ENCODE peak calls at places on chromosomes 2 and 18, in ten cellular contexts. T is endothelial cell of umbilical vein, Z is lower leg skin, D is tibial nerve, S is sigmoid colon, B is breast epithelium, R is ovary, A is H1, X is thyroid gland, V is right lobe of liver. P is an unnamed sample.

GRCh38 chr2:156319811-156320490 is 12.6 kb downstream of the NR4A2 start:
- DNase-seq in D (no peak), B (no peak), Z (no peak), V (peak; percentile 79), T (no peak), X (peak; percentile 88), S (peak; percentile 69), R (peak; percentile 51), A (peak; percentile 80), P (no peak)

GRCh38 chr18:79476918-79477685 is 81.4 kb downstream of the NFATC1 start:
- DNase-seq in T (no peak), Z (no peak), X (no peak), R (peak; percentile 4), A (no peak), V (peak; percentile 3), D (no peak), B (no peak), S (peak; percentile 39), P (no peak)

GRCh38 chr2:44578401-44579135 is 216.8 kb downstream of the CAMKMT start:
- DNase-seq in A (no peak), B (no peak), T (no peak), V (no peak), Z (no peak), D (peak; percentile 6), X (no peak), S (no peak), R (no peak), P (no peak)

GRCh38 chr2:205768815-205769493 is 86.7 kb downstream of the NRP2 start:
- DNase-seq in T (peak; percentile 41), R (no peak), V (no peak), D (no peak), S (no peak), X (no peak), A (no peak), Z (no peak), B (no peak), P (no peak)

GRCh38 chr18:52903858-52904257 is 563.9 kb downstream of the DCC start:
- DNase-seq in Z (no peak), V (no peak), X (peak; percentile 35), B (no peak), R (no peak), T (no peak), D (peak; percentile 13), A (peak; percentile 73), S (no peak), P (no peak)

GRCh38 chr2:128526455-128526976 is 207.8 kb upstream of the HS6ST1 start:
- DNase-seq in V (no peak), R (no peak), T (no peak), Z (no peak), A (no peak), S (peak; percentile 32), D (no peak), B (no peak), X (no peak), P (no peak)

GRCh38 chr2:11234309-11234708 is 79.0 kb downstream of the SLC66A3 start:
- DNase-seq in R (no peak), T (peak; percentile 46), X (no peak), B (no peak), D (no peak), S (no peak), V (no peak), Z (no peak), A (no peak), P (no peak)

GRCh38 chr18:79933765-79934164 is 17.7 kb downstream of the SLC66A2 start:
- DNase-seq in A (peak; percentile 19), D (no peak), Z (no peak), T (no peak), B (peak; percentile 50), V (peak; percentile 71), R (no peak), S (peak; percentile 40), X (no peak), P (no peak)

GRCh38 chr2:98444436-98445166 is at the start of gene INPP4A:
- DNase-seq in V (peak; percentile 90), D (no peak), R (peak; percentile 82), B (peak; percentile 67), A (peak; percentile 90), S (peak; percentile 85), T (peak; percentile 81), Z (no peak), X (peak; percentile 84), P (no peak)

GRCh38 chr2:109170645-109171044 is 41.6 kb downstream of the SH3RF3 start:
- DNase-seq in T (no peak), X (no peak), V (no peak), R (no peak), D (no peak), Z (no peak), S (no peak), A (no peak), B (no peak), P (no peak)

GRCh38 chr2:109171444-109172334 is 42.7 kb downstream of the SH3RF3 start:
- DNase-seq in V (no peak), Z (peak; percentile 75), S (peak; percentile 93), T (peak; percentile 93), D (peak; percentile 69), B (no peak), X (peak; percentile 23), A (no peak), R (peak; percentile 60), P (peak; percentile 95)

GRCh38 chr2:109174214-109174613 is 45.2 kb downstream of the SH3RF3 start:
- DNase-seq in A (no peak), V (no peak), R (no peak), T (peak; percentile 52), X (no peak), S (no peak), D (no peak), B (no peak), Z (no peak), P (no peak)

GRCh38 chr2:109173311-109174171 is 44.5 kb downstream of the SH3RF3 start:
- DNase-seq in X (peak; percentile 29), B (no peak), T (peak; percentile 82), S (peak; percentile 91), Z (peak; percentile 79), V (no peak), D (peak; percentile 78), A (no peak), R (peak; percentile 82), P (no peak)

GRCh38 chr2:109172556-109173105 is 43.6 kb downstream of the SH3RF3 start:
- DNase-seq in S (no peak), D (no peak), B (no peak), T (peak; percentile 50), Z (no peak), A (no peak), X (no peak), V (no peak), R (no peak), P (no peak)
- TF ChIP-seq POLR2A in S (no peak), D (no peak), B (no peak), T (no peak), Z (no peak), A (no peak), X (no peak), V (no peak), R (no peak), P (no peak)

GRCh38 chr18:3255611-3256165 is 6.2 kb upstream of the MYL12B start:
- DNase-seq in B (no peak), S (no peak), D (no peak), X (no peak), V (no peak), R (no peak), A (no peak), Z (no peak), T (no peak), P (no peak)

GRCh38 chr18:3261035-3261392 is 919 bp upstream of the MYL12B start:
- DNase-seq in V (no peak), D (no peak), B (no peak), Z (no peak), X (no peak), S (no peak), A (no peak), R (no peak), T (no peak), P (no peak)

GRCh38 chr18:3254725-3255124 is 7.1 kb downstream of the MYL12A start:
- DNase-seq in R (no peak), A (no peak), B (no peak), D (no peak), S (no peak), X (no peak), V (no peak), Z (no peak), T (no peak), P (no peak)

GRCh38 chr18:3257627-3258120 is 4.3 kb upstream of the MYL12B start:
- DNase-seq in S (no peak), D (no peak), Z (no peak), R (no peak), A (no peak), X (no peak), B (no peak), T (no peak), V (no peak), P (no peak)

GRCh38 chr18:3256693-3257626 is 5.0 kb upstream of the MYL12B start:
- DNase-seq in V (no peak), B (no peak), S (no peak), X (peak; percentile 71), A (no peak), R (no peak), D (no peak), Z (no peak), T (peak; percentile 32), P (no peak)
- TF ChIP-seq POLR2A in V (peak; percentile 46), B (no peak), S (no peak), X (peak; percentile 36), A (no peak), R (no peak), D (no peak), Z (no peak), T (no peak), P (no peak)

DNA sequence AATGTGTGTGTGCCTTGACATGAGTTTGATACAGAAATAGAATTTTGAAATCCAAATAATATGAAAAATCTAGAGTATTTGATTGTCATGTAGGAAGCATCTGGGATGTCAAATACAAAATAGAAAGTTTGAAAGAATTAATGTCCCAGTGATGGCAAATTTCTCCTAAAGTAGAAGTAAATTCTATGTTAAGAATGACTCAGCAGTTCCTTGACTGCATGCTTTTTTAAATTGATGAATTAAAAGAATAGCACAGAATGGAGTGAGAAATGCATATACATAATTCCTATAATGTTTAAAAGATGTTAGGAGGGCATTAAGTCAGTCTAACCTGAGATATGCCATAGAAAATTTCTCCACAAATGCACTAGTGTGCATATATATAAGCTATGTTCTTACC is 357.5 kb downstream of the TMEM182 start:
- DNase-seq in B (no peak), A (no peak), Z (no peak), R (no peak), T (no peak), S (no peak), D (no peak), X (no peak), V (no peak), P (no peak)
- TF ChIP-seq POLR2A in B (no peak), A (no peak), Z (no peak), R (no peak), T (no peak), S (no peak), D (no peak), X (no peak), V (no peak), P (no peak)

DNA sequence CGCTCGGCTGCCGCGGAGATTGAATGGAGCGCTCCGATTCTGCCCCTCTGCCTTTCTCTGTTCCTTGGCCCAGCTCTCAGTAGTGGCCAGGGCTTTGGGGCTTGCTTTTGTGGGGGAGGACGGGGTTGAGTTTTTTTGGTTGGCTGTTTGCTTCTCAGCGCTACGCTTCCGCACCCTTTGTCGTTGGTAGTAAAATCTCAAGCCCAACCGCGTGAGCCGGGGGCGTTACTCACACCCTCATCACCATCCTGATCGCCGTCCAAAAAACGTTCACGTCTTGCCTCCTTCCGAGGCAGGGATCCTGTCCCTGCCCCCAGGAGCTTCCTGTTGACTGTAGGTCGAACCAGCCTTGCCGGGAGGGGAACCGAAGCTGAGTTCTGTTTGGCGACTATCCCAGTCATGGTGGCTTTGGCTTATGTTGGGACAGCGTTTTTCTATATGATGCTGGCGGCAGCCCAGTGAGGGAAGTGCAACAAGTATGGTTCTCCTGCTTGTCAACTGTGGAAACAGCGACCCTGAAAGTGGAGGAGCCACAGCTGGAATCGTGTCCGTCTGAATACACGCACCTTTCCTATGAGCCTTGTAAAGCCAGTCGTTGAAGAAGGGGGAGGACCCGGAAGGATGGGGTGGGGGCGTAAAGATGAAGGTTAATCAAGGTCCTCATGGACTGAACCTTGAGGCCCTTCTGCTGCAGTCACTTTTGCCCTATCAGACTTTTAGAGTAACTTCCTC is 797 bp upstream of the YES1 start:
- DNase-seq in T (peak; percentile 88), S (peak; percentile 93), A (peak; percentile 71), D (peak; percentile 67), X (peak; percentile 76), R (peak; percentile 79), V (peak; percentile 77), B (peak; percentile 69), Z (peak; percentile 85), P (peak; percentile 91)
- TF ChIP-seq POLR2A in T (no peak), S (peak; percentile 40), A (no peak), D (no peak), X (no peak), R (no peak), V (no peak), B (no peak), Z (no peak), P (peak; percentile 1)

P was measured in vagina.